ENCODE peak calls at places on chromosome 6, in four cellular contexts. One of them, this sample, is unnamed.

GRCh38 chr6:137227872-137228302 is 8.7 kb upstream of the IFNGR1 start:
- DNase-seq in SK-N-SH: no peak
- DNase-seq in GM12878: no peak
- DNase-seq in K562: no peak
- DNase-seq in this sample: no peak

GRCh38 chr6:25022140-25022553 is 86.4 kb upstream of the RIPOR2 start:
- DNase-seq in SK-N-SH: no peak
- DNase-seq in GM12878: no peak
- DNase-seq in K562: no peak
- DNase-seq in this sample: no peak

GRCh38 chr6:84467296-84467695 is 239.9 kb upstream of the CEP162 start:
- DNase-seq in SK-N-SH: no peak
- DNase-seq in GM12878: no peak
- DNase-seq in K562: no peak
- DNase-seq in this sample: no peak

GRCh38 chr6:163813979-163814493 is 399.5 kb downstream of the QKI start:
- DNase-seq in SK-N-SH: no peak
- DNase-seq in GM12878: peak
- DNase-seq in K562: no peak
- DNase-seq in this sample: no peak

GRCh38 chr6:112086744-112087135 is 542 bp downstream of the TUBE1 start:
- DNase-seq in SK-N-SH: peak
- DNase-seq in GM12878: peak
- DNase-seq in K562: peak
- DNase-seq in this sample: peak

GRCh38 chr6:81999826-82000225 is 247.3 kb upstream of the TENT5A start:
- DNase-seq in SK-N-SH: no peak
- DNase-seq in GM12878: no peak
- DNase-seq in K562: no peak
- DNase-seq in this sample: no peak

GRCh38 chr6:56022678-56023077 is 147.3 kb upstream of the BMP5 start:
- DNase-seq in SK-N-SH: no peak
- DNase-seq in GM12878: no peak
- DNase-seq in K562: no peak
- DNase-seq in this sample: no peak

GRCh38 chr6:116557863-116558262 is 4.3 kb downstream of the CALHM4 start:
- DNase-seq in SK-N-SH: no peak
- DNase-seq in GM12878: no peak
- DNase-seq in K562: peak
- DNase-seq in this sample: peak

GRCh38 chr6:125002090-125002741 is 40.0 kb downstream of the RNF217 start:
- DNase-seq in SK-N-SH: no peak
- DNase-seq in GM12878: no peak
- DNase-seq in K562: no peak
- DNase-seq in this sample: no peak

GRCh38 chr6:48061630-48062029 is 49.4 kb downstream of the PTCHD4 start:
- DNase-seq in SK-N-SH: no peak
- DNase-seq in GM12878: no peak
- DNase-seq in K562: no peak
- DNase-seq in this sample: no peak

GRCh38 chr6:29553268-29554057 is 6.1 kb downstream of the UBD start:
- DNase-seq in SK-N-SH: peak
- DNase-seq in GM12878: no peak
- DNase-seq in K562: no peak
- DNase-seq in this sample: no peak

GRCh38 chr6:29557320-29557719 is 2.2 kb downstream of the UBD start:
- DNase-seq in SK-N-SH: no peak
- DNase-seq in GM12878: no peak
- DNase-seq in K562: no peak
- DNase-seq in this sample: no peak

GRCh38 chr6:29547573-29547972 is 12.0 kb downstream of the UBD start:
- DNase-seq in SK-N-SH: no peak
- DNase-seq in GM12878: no peak
- DNase-seq in K562: no peak
- DNase-seq in this sample: no peak

GRCh38 chr6:29554764-29555163 is 4.8 kb downstream of the UBD start:
- DNase-seq in SK-N-SH: no peak
- DNase-seq in GM12878: no peak
- DNase-seq in K562: no peak
- DNase-seq in this sample: no peak

DNA sequence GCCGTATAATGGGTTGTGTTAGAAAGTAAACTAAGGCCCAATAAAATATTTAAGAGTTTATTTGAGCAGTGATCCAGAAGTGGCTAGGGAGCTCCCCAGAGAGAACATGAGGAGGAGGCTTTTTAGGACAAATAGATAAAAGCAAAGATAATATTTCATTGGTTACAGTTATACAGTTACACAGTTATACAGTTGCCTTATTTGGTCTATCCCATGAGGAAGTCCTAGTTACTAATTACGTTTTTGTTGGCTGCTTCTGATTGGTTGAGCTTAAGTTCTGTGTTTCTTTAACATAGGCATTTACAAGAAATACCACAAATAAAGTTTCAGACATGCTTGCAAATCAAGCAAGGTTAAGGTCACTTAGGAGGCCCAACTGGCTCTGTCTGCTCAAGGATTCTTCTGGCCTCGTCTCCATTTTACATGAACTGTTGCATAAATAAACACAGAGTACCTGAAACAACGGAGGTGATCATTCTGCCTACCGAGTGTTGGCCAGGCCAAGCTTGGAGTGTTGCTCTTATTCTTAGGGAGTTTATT is 7.0 kb downstream of the UBD start:
- DNase-seq in SK-N-SH: peak
- DNase-seq in GM12878: peak
- DNase-seq in K562: no peak
- DNase-seq in this sample: no peak
- TF ChIP-seq MXI1 in SK-N-SH: no peak
- TF ChIP-seq MXI1 in GM12878: no peak
- TF ChIP-seq MXI1 in K562: no peak
- TF ChIP-seq MXI1 in this sample: no peak

DNA sequence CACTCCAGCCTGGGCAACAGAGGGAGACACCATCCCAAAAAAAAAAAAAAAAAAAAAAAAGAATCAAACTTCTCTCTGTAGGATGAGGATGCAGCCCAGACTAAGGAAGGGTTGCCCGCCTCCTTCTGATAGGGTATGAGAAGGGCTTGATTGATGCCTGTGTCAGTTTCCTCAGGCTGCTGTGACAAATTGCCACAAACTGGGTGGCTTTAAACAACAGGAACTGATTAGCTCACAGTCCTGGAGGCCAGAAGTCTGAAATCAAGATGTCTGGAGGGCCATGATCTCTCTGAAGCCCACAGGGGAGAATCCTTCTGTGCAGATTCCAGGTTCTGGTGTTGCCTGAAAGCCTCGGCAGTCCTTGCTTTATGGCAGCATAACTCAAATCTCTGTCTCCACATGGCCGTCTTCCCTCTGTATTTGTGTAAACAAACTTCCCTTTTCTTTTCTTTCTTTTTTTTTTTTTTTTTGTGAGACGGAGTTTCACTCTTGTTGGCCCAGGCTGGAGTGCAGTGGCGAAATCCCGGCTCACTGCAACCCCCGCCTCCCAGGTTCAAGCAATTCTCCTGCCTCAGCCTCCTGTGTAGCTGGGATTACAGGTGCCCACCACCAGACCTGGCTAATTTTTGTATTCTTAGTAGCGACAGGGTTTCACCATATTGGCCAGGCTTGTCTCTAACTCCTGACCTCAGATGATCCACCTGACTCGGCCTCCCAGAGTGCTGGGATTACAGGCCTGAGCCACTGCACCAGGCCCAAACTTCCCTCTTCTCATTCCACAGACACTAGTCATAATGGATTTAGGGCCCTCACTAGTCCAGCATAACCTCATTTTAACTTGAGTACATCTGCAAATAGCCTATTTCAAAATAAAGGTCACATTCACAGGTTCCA is 11.2 kb upstream of the CDK19 start:
- DNase-seq in SK-N-SH: no peak
- DNase-seq in GM12878: no peak
- DNase-seq in K562: no peak
- DNase-seq in this sample: no peak
- TF ChIP-seq MXI1 in SK-N-SH: no peak
- TF ChIP-seq MXI1 in GM12878: no peak
- TF ChIP-seq MXI1 in K562: no peak
- TF ChIP-seq MXI1 in this sample: no peak

GRCh38 chr6:89242574-89243330 is 25.6 kb upstream of the GABRR1 start:
- DNase-seq in SK-N-SH: peak
- DNase-seq in GM12878: no peak
- DNase-seq in K562: peak
- DNase-seq in this sample: peak

GRCh38 chr6:89243331-89243629 is 26.1 kb upstream of the GABRR1 start:
- DNase-seq in SK-N-SH: no peak
- DNase-seq in GM12878: no peak
- DNase-seq in K562: no peak
- DNase-seq in this sample: no peak

GRCh38 chr6:89244237-89244985 is 27.3 kb upstream of the GABRR1 start:
- DNase-seq in SK-N-SH: no peak
- DNase-seq in GM12878: no peak
- DNase-seq in K562: no peak
- DNase-seq in this sample: no peak

GRCh38 chr6:89237158-89237557 is 20.0 kb upstream of the GABRR1 start:
- DNase-seq in SK-N-SH: no peak
- DNase-seq in GM12878: no peak
- DNase-seq in K562: no peak
- DNase-seq in this sample: no peak

GRCh38 chr6:89239338-89239737 is 22.2 kb upstream of the GABRR1 start:
- DNase-seq in SK-N-SH: peak
- DNase-seq in GM12878: no peak
- DNase-seq in K562: no peak
- DNase-seq in this sample: no peak
- TF ChIP-seq MXI1 in SK-N-SH: no peak
- TF ChIP-seq MXI1 in GM12878: no peak
- TF ChIP-seq MXI1 in K562: no peak
- TF ChIP-seq MXI1 in this sample: no peak

GRCh38 chr6:27161946-27162603 is 85.4 kb upstream of the PRSS16 start:
- DNase-seq in SK-N-SH: peak
- DNase-seq in GM12878: no peak
- DNase-seq in K562: peak
- DNase-seq in this sample: peak
- TF ChIP-seq MXI1 in SK-N-SH: no peak
- TF ChIP-seq MXI1 in GM12878: no peak
- TF ChIP-seq MXI1 in K562: no peak
- TF ChIP-seq MXI1 in this sample: no peak

GRCh38 chr6:168908166-168908565 is 345.5 kb downstream of the THBS2 start:
- DNase-seq in SK-N-SH: no peak
- DNase-seq in GM12878: no peak
- DNase-seq in K562: no peak
- DNase-seq in this sample: no peak

GRCh38 chr6:168906251-168906845 is 347.3 kb downstream of the THBS2 start:
- DNase-seq in SK-N-SH: no peak
- DNase-seq in GM12878: no peak
- DNase-seq in K562: no peak
- DNase-seq in this sample: no peak

GRCh38 chr6:168905451-168906090 is 348.1 kb downstream of the THBS2 start:
- DNase-seq in SK-N-SH: no peak
- DNase-seq in GM12878: no peak
- DNase-seq in K562: no peak
- DNase-seq in this sample: no peak

GRCh38 chr6:168909288-168909687 is 344.4 kb downstream of the THBS2 start:
- DNase-seq in SK-N-SH: no peak
- DNase-seq in GM12878: no peak
- DNase-seq in K562: no peak
- DNase-seq in this sample: no peak

DNA sequence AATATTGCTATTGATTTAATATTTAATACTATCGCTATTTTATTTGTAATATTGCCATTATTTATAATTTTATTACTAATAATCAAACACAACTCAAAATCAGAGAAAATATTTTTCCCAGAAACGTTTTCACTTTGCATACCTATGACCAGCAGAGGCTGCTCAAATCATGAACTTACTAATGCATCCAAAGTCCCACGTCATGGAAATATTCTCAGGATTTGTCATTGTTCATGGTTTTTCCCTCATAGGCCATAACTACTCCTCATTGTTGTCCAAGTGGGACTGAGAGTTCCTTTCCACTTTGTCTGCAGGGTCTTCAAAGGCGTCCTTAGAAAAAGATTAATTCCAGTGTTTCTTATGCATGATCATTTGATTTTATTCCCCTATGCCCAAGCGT is 344.8 kb downstream of the THBS2 start:
- DNase-seq in SK-N-SH: no peak
- DNase-seq in GM12878: no peak
- DNase-seq in K562: no peak
- DNase-seq in this sample: no peak
- TF ChIP-seq MXI1 in SK-N-SH: no peak
- TF ChIP-seq MXI1 in GM12878: no peak
- TF ChIP-seq MXI1 in K562: no peak
- TF ChIP-seq MXI1 in this sample: no peak

DNA sequence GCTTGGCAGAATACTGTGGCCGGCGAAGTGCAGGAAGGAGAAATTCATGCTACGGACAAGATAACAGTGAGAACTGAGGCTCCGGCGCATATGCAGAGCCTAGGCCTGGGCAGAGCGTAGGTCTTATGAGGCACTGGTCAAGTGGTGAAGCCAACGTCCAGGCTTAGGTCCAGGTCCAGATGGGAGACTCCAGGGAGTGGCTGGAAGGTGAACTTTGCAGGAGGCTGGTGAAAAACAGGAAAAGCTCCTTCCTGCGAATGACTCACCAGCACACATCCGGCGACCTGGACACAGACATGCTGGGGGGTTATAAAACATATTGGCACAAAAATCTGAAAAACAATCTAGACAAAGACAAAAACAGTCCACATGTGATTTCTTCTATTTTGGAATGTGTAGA is 15.4 kb downstream of the C6orf141 start:
- DNase-seq in SK-N-SH: no peak
- DNase-seq in GM12878: no peak
- DNase-seq in K562: no peak
- DNase-seq in this sample: peak
- TF ChIP-seq MXI1 in SK-N-SH: no peak
- TF ChIP-seq MXI1 in GM12878: no peak
- TF ChIP-seq MXI1 in K562: no peak
- TF ChIP-seq MXI1 in this sample: no peak

DNA sequence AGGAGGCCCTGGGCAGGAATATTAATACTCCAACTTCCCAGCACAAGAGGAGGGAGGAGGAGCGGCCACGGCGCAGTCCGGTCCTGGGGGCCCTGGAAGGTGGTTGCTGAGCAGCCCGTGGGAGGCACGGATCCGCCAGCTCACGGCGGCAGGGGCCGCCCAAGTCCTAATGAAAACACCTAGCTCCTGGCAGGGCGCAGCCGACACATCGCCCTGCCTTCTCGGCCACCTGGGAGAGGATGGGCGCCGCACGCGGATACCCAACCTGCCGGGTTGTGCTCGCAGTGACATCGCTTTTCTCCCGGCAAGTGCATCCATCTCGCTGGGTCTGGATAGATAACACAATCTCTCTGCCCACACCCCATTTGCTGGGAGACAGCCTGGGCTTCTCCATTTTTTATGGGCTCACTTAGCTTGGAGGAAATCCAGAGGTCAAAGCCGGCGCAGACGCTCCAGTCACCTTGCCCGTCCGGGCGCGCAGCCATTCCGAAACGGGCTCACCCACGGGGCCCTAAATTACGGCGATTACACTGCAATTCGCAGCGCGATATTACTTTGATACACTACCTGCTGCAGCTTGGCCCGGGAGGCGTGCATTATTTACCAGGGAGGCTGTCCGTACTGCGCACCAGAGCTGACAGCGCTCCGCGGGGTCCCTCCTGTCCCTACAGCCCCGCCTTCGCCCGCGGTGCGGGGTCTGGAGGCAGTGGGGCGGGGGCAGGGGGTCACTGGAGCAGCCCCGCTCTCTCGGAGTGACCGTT is 36.2 kb upstream of the CCDC167 start:
- DNase-seq in SK-N-SH: peak
- DNase-seq in GM12878: no peak
- DNase-seq in K562: peak
- DNase-seq in this sample: no peak
- TF ChIP-seq MXI1 in SK-N-SH: no peak
- TF ChIP-seq MXI1 in GM12878: no peak
- TF ChIP-seq MXI1 in K562: no peak
- TF ChIP-seq MXI1 in this sample: no peak